ENCODE peak calls at places on chromosomes 4 and X, in eight cellular contexts. One of them, this sample, is unnamed.
A peak's percentile ranks its signal among the peaks of the same experiment; 100 is the strongest.

GRCh38 chr4:16483540-16483939 is 257.3 kb upstream of the TAPT1 start:
- DNase-seq in stimulated activated naive B cell treated with anti-CD40 and anti-IgM and Interleukin-4, amounts not matched to agents 10 μg/mL and 1 μg/mL and 100 μg/mL, for 72 hours: no peak
- DNase-seq in upper lobe of right lung: no peak
- DNase-seq in AG09319: no peak
- DNase-seq in RPMI8226: no peak
- DNase-seq in NCI-H1092 treated with DMSO at 0.1 percent for 48 hours: no peak
- DNase-seq in astrocyte of the hippocampus: no peak
- DNase-seq in right atrium auricular region: no peak
- DNase-seq in this sample: no peak

GRCh38 chrX:47158131-47158530 is 13.1 kb downstream of the RBM10 start:
- DNase-seq in stimulated activated naive B cell treated with anti-CD40 and anti-IgM and Interleukin-4, amounts not matched to agents 10 μg/mL and 1 μg/mL and 100 μg/mL, for 72 hours: no peak
- DNase-seq in upper lobe of right lung: no peak
- DNase-seq in AG09319: no peak
- DNase-seq in RPMI8226: no peak
- DNase-seq in NCI-H1092 treated with DMSO at 0.1 percent for 48 hours: no peak
- DNase-seq in astrocyte of the hippocampus: no peak
- DNase-seq in right atrium auricular region: no peak
- DNase-seq in this sample: no peak

GRCh38 chr4:30760560-30760959 is 40.4 kb downstream of the PCDH7 start:
- DNase-seq in stimulated activated naive B cell treated with anti-CD40 and anti-IgM and Interleukin-4, amounts not matched to agents 10 μg/mL and 1 μg/mL and 100 μg/mL, for 72 hours: no peak
- DNase-seq in upper lobe of right lung: no peak
- DNase-seq in AG09319: no peak
- DNase-seq in RPMI8226: no peak
- DNase-seq in NCI-H1092 treated with DMSO at 0.1 percent for 48 hours: no peak
- DNase-seq in astrocyte of the hippocampus: no peak
- DNase-seq in right atrium auricular region: no peak
- DNase-seq in this sample: no peak

GRCh38 chrX:48083212-48083611 is 11.8 kb upstream of the ZNF630 start:
- DNase-seq in stimulated activated naive B cell treated with anti-CD40 and anti-IgM and Interleukin-4, amounts not matched to agents 10 μg/mL and 1 μg/mL and 100 μg/mL, for 72 hours: peak; percentile 18
- DNase-seq in upper lobe of right lung: no peak
- DNase-seq in AG09319: no peak
- DNase-seq in RPMI8226: peak; percentile 45
- DNase-seq in NCI-H1092 treated with DMSO at 0.1 percent for 48 hours: peak; percentile 33
- DNase-seq in astrocyte of the hippocampus: peak; percentile 61
- DNase-seq in right atrium auricular region: peak; percentile 62
- DNase-seq in this sample: no peak

GRCh38 chrX:102697506-102697905 is 14.7 kb upstream of the GPRASP2 start:
- DNase-seq in stimulated activated naive B cell treated with anti-CD40 and anti-IgM and Interleukin-4, amounts not matched to agents 10 μg/mL and 1 μg/mL and 100 μg/mL, for 72 hours: no peak
- DNase-seq in upper lobe of right lung: no peak
- DNase-seq in AG09319: no peak
- DNase-seq in RPMI8226: no peak
- DNase-seq in NCI-H1092 treated with DMSO at 0.1 percent for 48 hours: no peak
- DNase-seq in astrocyte of the hippocampus: no peak
- DNase-seq in right atrium auricular region: no peak
- DNase-seq in this sample: no peak

GRCh38 chrX:3393581-3394111 is 47.2 kb upstream of the MXRA5 start:
- DNase-seq in stimulated activated naive B cell treated with anti-CD40 and anti-IgM and Interleukin-4, amounts not matched to agents 10 μg/mL and 1 μg/mL and 100 μg/mL, for 72 hours: no peak
- DNase-seq in upper lobe of right lung: no peak
- DNase-seq in AG09319: no peak
- DNase-seq in RPMI8226: no peak
- DNase-seq in NCI-H1092 treated with DMSO at 0.1 percent for 48 hours: no peak
- DNase-seq in astrocyte of the hippocampus: peak; percentile 60
- DNase-seq in right atrium auricular region: no peak
- DNase-seq in this sample: no peak

GRCh38 chrX:5644786-5645185 is 583.9 kb downstream of the NLGN4X start:
- DNase-seq in stimulated activated naive B cell treated with anti-CD40 and anti-IgM and Interleukin-4, amounts not matched to agents 10 μg/mL and 1 μg/mL and 100 μg/mL, for 72 hours: no peak
- DNase-seq in upper lobe of right lung: no peak
- DNase-seq in AG09319: no peak
- DNase-seq in RPMI8226: peak; percentile 71
- DNase-seq in NCI-H1092 treated with DMSO at 0.1 percent for 48 hours: peak; percentile 8
- DNase-seq in astrocyte of the hippocampus: no peak
- DNase-seq in right atrium auricular region: no peak
- DNase-seq in this sample: no peak

GRCh38 chr4:88018471-88018870 is 11.0 kb downstream of the PKD2 start:
- DNase-seq in stimulated activated naive B cell treated with anti-CD40 and anti-IgM and Interleukin-4, amounts not matched to agents 10 μg/mL and 1 μg/mL and 100 μg/mL, for 72 hours: no peak
- DNase-seq in upper lobe of right lung: no peak
- DNase-seq in AG09319: no peak
- DNase-seq in RPMI8226: no peak
- DNase-seq in NCI-H1092 treated with DMSO at 0.1 percent for 48 hours: no peak
- DNase-seq in astrocyte of the hippocampus: peak; percentile 91
- DNase-seq in right atrium auricular region: peak; percentile 75
- DNase-seq in this sample: no peak

This sample was measured in lower lobe of right lung.